ENCODE peak calls at places on chromosomes 4 and X, in nine cellular contexts. H is IMR-90, M is left lung, F is kidney epithelial cell, Q is upper lobe of right lung, X is brain microvascular endothelial cell, B is right atrium auricular region, V is heart right ventricle, T is ascending aorta. U is an unnamed sample. For H3K36me3, the result is how much of the 10 kb centered on the place peaks cover.

GRCh38 chr4:188781655-188782054 is 642.4 kb downstream of the TRIML1 start:
- DNase-seq in H (peak), M (no peak), F (no peak), Q (no peak), X (peak), B (no peak), V (no peak), T (no peak), U (no peak)

GRCh38 chr4:143335979-143336827 is 473 bp upstream of the GAB1 start:
- DNase-seq in H (peak), M (peak), F (peak), Q (peak), X (peak), B (peak), V (peak), T (peak), U (peak)

GRCh38 chrX:28880136-28880535 is 292.9 kb downstream of the IL1RAPL1 start:
- DNase-seq in H (peak), M (no peak), F (no peak), Q (no peak), X (peak), B (no peak), V (no peak), T (no peak), U (peak)

GRCh38 chrX:106726485-106727437 is at the start of gene RNF128:
- DNase-seq in H (peak), M (peak), F (no peak), Q (peak), X (peak), B (no peak), V (peak), T (no peak), U (peak)

GRCh38 chr4:26015133-26015651 is 101.2 kb downstream of the SMIM20 start:
- DNase-seq in H (peak), M (no peak), F (no peak), Q (no peak), X (peak), B (peak), V (peak), T (peak), U (peak)

GRCh38 chrX:51047950-51048349 is 137.4 kb downstream of the BMP15 start:
- DNase-seq in H (no peak), M (no peak), F (no peak), Q (no peak), X (no peak), B (no peak), V (no peak), T (no peak), U (no peak)

GRCh38 chr4:36285784-36286480 is 4.5 kb downstream of the DTHD1 start:
- DNase-seq in H (no peak), M (no peak), F (peak), Q (no peak), X (no peak), B (no peak), V (no peak), T (no peak), U (no peak)

GRCh38 chr4:175146799-175147198 is 228.6 kb downstream of the ADAM29 start:
- DNase-seq in H (no peak), M (no peak), F (no peak), Q (peak), X (no peak), B (no peak), V (no peak), T (no peak), U (no peak)

GRCh38 chrX:119041175-119041574 is 31.6 kb upstream of the CT47C1 start:
- DNase-seq in H (peak), M (peak), F (peak), Q (no peak), X (peak), B (peak), V (no peak), T (no peak), U (peak)

GRCh38 chr4:110224812-110225211 is 26.4 kb upstream of the ELOVL6 start:
- DNase-seq in H (peak), M (no peak), F (no peak), Q (no peak), X (peak), B (no peak), V (no peak), T (no peak), U (peak)

GRCh38 chr4:119683518-119683917 is 54.9 kb upstream of the PDE5A start:
- DNase-seq in H (peak), M (no peak), F (no peak), Q (no peak), X (peak), B (no peak), V (no peak), T (no peak), U (peak)

GRCh38 chrX:3550160-3550765 is 163.2 kb downstream of the PRKX start:
- DNase-seq in H (no peak), M (no peak), F (no peak), Q (no peak), X (no peak), B (no peak), V (no peak), T (no peak), U (no peak)

GRCh38 chrX:45622538-45622937 is 421.9 kb upstream of the DIPK2B start:
- DNase-seq in H (peak), M (no peak), F (no peak), Q (no peak), X (no peak), B (no peak), V (no peak), T (no peak), U (no peak)

GRCh38 chr4:169159614-169160013 is 111.1 kb downstream of the SH3RF1 start:
- DNase-seq in H (peak), M (no peak), F (no peak), Q (no peak), X (peak), B (no peak), V (no peak), T (no peak), U (peak)

GRCh38 chr4:145071560-145071959 is 26.4 kb downstream of the ANAPC10 start:
- DNase-seq in H (no peak), M (no peak), F (no peak), Q (no peak), X (no peak), B (no peak), V (no peak), T (no peak), U (no peak)

GRCh38 chr4:38306482-38307071 is 346.4 kb downstream of the PTTG2 start:
- DNase-seq in H (no peak), M (no peak), F (no peak), Q (no peak), X (no peak), B (no peak), V (no peak), T (no peak), U (no peak)

GRCh38 chr4:14607578-14607977 is 394.7 kb upstream of the CPEB2 start:
- DNase-seq in H (no peak), M (no peak), F (no peak), Q (no peak), X (no peak), B (no peak), V (no peak), T (no peak), U (no peak)

GRCh38 chr4:139278450-139278849 is 1.6 kb downstream of the MGARP start:
- DNase-seq in H (peak), M (no peak), F (no peak), Q (no peak), X (no peak), B (no peak), V (no peak), T (no peak), U (no peak)

GRCh38 chr4:118033148-118034060 is 882 bp upstream of the NDST3 start:
- DNase-seq in H (peak), M (peak), F (peak), Q (peak), X (no peak), B (no peak), V (peak), T (no peak), U (peak)

GRCh38 chr4:161642708-161643107 is 521.1 kb downstream of the FSTL5 start:
- DNase-seq in H (no peak), M (no peak), F (no peak), Q (no peak), X (no peak), B (no peak), V (no peak), T (no peak), U (no peak)

GRCh38 chr4:95910749-95911148 is 70.9 kb downstream of the PDHA2 start:
- DNase-seq in H (no peak), M (no peak), F (no peak), Q (no peak), X (no peak), B (no peak), V (no peak), T (no peak), U (no peak)

GRCh38 chr4:139740531-139741041 is 75.0 kb downstream of the MGST2 start:
- DNase-seq in H (peak), M (peak), F (no peak), Q (peak), X (peak), B (peak), V (peak), T (no peak), U (peak)

GRCh38 chr4:139200506-139200905 is 23.5 kb upstream of the ELF2 start:
- DNase-seq in H (no peak), M (no peak), F (no peak), Q (no peak), X (no peak), B (no peak), V (no peak), T (no peak), U (no peak)

GRCh38 chr4:87216469-87216868 is 3.9 kb downstream of the KLHL8 start:
- DNase-seq in H (no peak), M (no peak), F (no peak), Q (no peak), X (no peak), B (no peak), V (no peak), T (no peak), U (no peak)

GRCh38 chr4:12445711-12446110 is 1017.0 kb upstream of the HS3ST1 start:
- DNase-seq in H (no peak), M (no peak), F (no peak), Q (no peak), X (no peak), B (no peak), V (no peak), T (no peak), U (peak)

GRCh38 chr4:187363453-187363852 is 632.1 kb upstream of the ZFP42 start:
- DNase-seq in H (no peak), M (no peak), F (peak), Q (no peak), X (no peak), B (no peak), V (no peak), T (no peak), U (no peak)

GRCh38 chr4:186808635-186809018 is 85.0 kb upstream of the FAT1 start:
- DNase-seq in H (peak), M (peak), F (peak), Q (no peak), X (peak), B (no peak), V (no peak), T (no peak), U (no peak)

GRCh38 chr4:174255790-174256189 is 27.7 kb downstream of the FBXO8 start:
- DNase-seq in H (peak), M (no peak), F (no peak), Q (no peak), X (peak), B (no peak), V (no peak), T (no peak), U (peak)

GRCh38 chr4:7812191-7812860 is 127.3 kb downstream of the AFAP1 start:
- DNase-seq in H (peak), M (no peak), F (no peak), Q (no peak), X (no peak), B (no peak), V (no peak), T (no peak), U (no peak)

GRCh38 chrX:48306175-48306574 is 50.3 kb downstream of the SSX3 start:
- DNase-seq in H (no peak), M (no peak), F (no peak), Q (no peak), X (no peak), B (no peak), V (no peak), T (no peak), U (no peak)

GRCh38 chrX:41895826-41896225 is 27.5 kb downstream of the CASK start:
- DNase-seq in H (peak), M (no peak), F (no peak), Q (no peak), X (no peak), B (no peak), V (no peak), T (no peak), U (no peak)

GRCh38 chrX:102651968-102652744 is 873 bp downstream of the GPRASP1 start:
- DNase-seq in H (peak), M (no peak), F (no peak), Q (no peak), X (peak), B (peak), V (no peak), T (no peak), U (peak)

GRCh38 chr4:138275216-138275615 is 33.1 kb upstream of the SLC7A11 start:
- DNase-seq in H (no peak), M (no peak), F (no peak), Q (no peak), X (no peak), B (no peak), V (no peak), T (no peak), U (no peak)

GRCh38 chr4:147678796-147679549 is 5.0 kb downstream of the PRMT9 start:
- DNase-seq in H (peak), M (no peak), F (no peak), Q (no peak), X (no peak), B (no peak), V (no peak), T (no peak), U (peak)

GRCh38 chr4:182337366-182337765 is 94.2 kb downstream of the TENM3 start:
- DNase-seq in H (peak), M (no peak), F (no peak), Q (no peak), X (no peak), B (no peak), V (no peak), T (no peak), U (no peak)

GRCh38 chr4:120616041-120616440 is 306.5 kb downstream of the PRDM5 start:
- DNase-seq in H (no peak), M (no peak), F (no peak), Q (no peak), X (no peak), B (no peak), V (no peak), T (no peak), U (no peak)

GRCh38 chrX:95675011-95675410 is 1009.6 kb upstream of the DIAPH2 start:
- DNase-seq in H (no peak), M (no peak), F (no peak), Q (no peak), X (no peak), B (no peak), V (no peak), T (no peak), U (no peak)

GRCh38 chrX:6257025-6257424 is 28.4 kb upstream of the NLGN4X start:
- DNase-seq in H (no peak), M (no peak), F (no peak), Q (no peak), X (no peak), B (no peak), V (no peak), T (no peak), U (no peak)

GRCh38 chr4:122434285-122434684 is 22.2 kb downstream of the IL2 start:
- DNase-seq in H (no peak), M (no peak), F (no peak), Q (no peak), X (no peak), B (no peak), V (no peak), T (no peak), U (no peak)
- H3K4me3 ChIP-seq in H (no peak), M (no peak), F (no peak), Q (no peak), X (no peak), B (no peak), V (no peak), T (no peak), U (no peak)

GRCh38 chr4:15757084-15757483 is 21.0 kb upstream of the CD38 start:
- DNase-seq in H (no peak), M (no peak), F (no peak), Q (no peak), X (no peak), B (no peak), V (no peak), T (no peak), U (no peak)

GRCh38 chr4:15755781-15756180 is 22.3 kb upstream of the CD38 start:
- DNase-seq in H (peak), M (no peak), F (no peak), Q (no peak), X (no peak), B (no peak), V (no peak), T (no peak), U (no peak)

GRCh38 chr4:15755321-15755750 is 22.8 kb upstream of the CD38 start:
- DNase-seq in H (peak), M (no peak), F (no peak), Q (no peak), X (peak), B (no peak), V (no peak), T (no peak), U (peak)

GRCh38 chr4:15758294-15758693 is 19.8 kb upstream of the CD38 start:
- DNase-seq in H (no peak), M (no peak), F (no peak), Q (no peak), X (no peak), B (no peak), V (no peak), T (no peak), U (no peak)

GRCh38 chr4:15756361-15756861 is 21.7 kb upstream of the CD38 start:
- DNase-seq in H (peak), M (no peak), F (peak), Q (no peak), X (peak), B (no peak), V (no peak), T (no peak), U (peak)
- TF ChIP-seq CTCF in H (peak), M (no peak), F (peak), Q (peak), X (peak), B (no peak), V (no peak), T (no peak), U (peak)

GRCh38 chr4:16197842-16198241 is 28.4 kb downstream of the TAPT1 start:
- DNase-seq in H (no peak), M (no peak), F (no peak), Q (no peak), X (no peak), B (no peak), V (no peak), T (no peak), U (peak)

GRCh38 chr4:16196482-16197393 is 29.5 kb downstream of the TAPT1 start:
- DNase-seq in H (peak), M (no peak), F (peak), Q (no peak), X (peak), B (no peak), V (no peak), T (no peak), U (peak)

GRCh38 chr4:16195209-16195608 is 31.1 kb downstream of the TAPT1 start:
- DNase-seq in H (no peak), M (no peak), F (no peak), Q (no peak), X (no peak), B (no peak), V (no peak), T (no peak), U (no peak)

GRCh38 chr4:16199132-16199531 is 27.1 kb downstream of the TAPT1 start:
- DNase-seq in H (peak), M (no peak), F (no peak), Q (no peak), X (no peak), B (no peak), V (no peak), T (no peak), U (peak)

GRCh38 chr4:16198271-16198670 is 28.0 kb downstream of the TAPT1 start:
- DNase-seq in H (no peak), M (no peak), F (no peak), Q (no peak), X (no peak), B (no peak), V (no peak), T (no peak), U (no peak)
- H3K36me3 ChIP-seq in H (under half), M (under half), F (under half), Q (under half), X (under half), B (under half), V (under half), T (under half), U (under half)

DNA sequence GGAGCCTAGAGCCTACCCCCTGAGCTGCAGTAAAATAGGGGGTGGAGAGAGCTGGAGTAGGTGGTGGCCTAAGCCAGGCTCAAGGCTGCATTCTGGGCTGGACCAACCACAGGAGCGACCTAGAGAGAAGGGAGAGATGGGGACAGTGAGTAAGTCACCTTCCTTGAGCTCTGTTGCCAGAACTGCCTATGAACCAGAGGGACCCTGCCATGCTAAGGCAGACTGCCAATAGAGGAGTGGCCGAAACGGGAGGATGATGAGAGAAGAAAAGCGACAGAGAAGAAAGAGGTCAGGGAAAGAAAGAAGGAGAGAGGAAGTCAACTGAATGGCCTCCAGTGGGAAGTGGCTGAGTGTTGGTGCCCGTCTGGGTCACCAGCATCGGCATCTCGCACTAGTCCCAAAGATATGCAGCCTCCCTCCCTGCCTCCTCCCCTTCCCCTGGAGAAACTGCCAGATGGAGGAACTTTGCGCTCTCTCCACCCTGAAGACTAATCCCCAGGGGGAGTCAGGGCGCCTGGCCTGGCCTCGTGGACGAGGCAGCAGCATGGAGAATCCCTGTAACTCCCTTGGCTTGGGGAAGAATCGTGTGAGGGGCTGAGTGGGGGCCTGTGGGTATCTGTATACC is 28.8 kb downstream of the ELF4 start:
- DNase-seq in H (no peak), M (no peak), F (no peak), Q (no peak), X (no peak), B (no peak), V (peak), T (no peak), U (no peak)
- H3K4me3 ChIP-seq in H (no peak), M (no peak), F (no peak), Q (no peak), X (no peak), B (no peak), V (no peak), T (no peak), U (no peak)

DNA sequence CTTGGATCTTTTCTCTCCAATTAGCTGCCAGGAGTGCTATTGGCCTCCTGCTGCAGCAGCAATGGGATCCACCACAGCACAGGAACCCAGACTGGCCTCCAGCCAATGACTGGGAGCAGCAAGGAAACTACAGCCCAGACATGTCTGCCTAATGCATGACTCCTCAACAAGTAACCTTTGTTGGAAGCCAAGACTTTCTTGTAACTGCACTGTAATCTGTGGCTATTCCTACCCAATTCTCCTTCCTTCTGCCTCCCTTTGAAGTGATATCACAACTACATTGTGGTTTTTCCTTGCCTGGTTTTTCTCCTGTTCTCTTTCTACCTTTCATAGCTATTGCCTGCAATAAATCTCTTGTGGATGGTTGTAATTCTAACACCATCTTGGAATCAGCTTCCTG is 39.8 kb downstream of the SNCA start:
- DNase-seq in H (peak), M (no peak), F (no peak), Q (no peak), X (peak), B (no peak), V (no peak), T (no peak), U (peak)
- TF ChIP-seq CTCF in H (no peak), M (no peak), F (no peak), Q (no peak), X (no peak), B (no peak), V (no peak), T (no peak), U (no peak)